ENCODE peak calls at places on chromosomes 4 and X, in six cellular contexts. A is IMR-90, Y is H9, F is mesenchymal stem cell, B is H1, Q is trophoblast cell. Z is an unnamed sample.
A peak's percentile ranks its signal among the peaks of the same experiment; 100 is the strongest.

GRCh38 chr4:39103291-39103690 is 41.3 kb downstream of the KLHL5 start:
- DNase-seq in A (no peak), Y (no peak), F (no peak), B (no peak), Q (no peak), Z (no peak)

GRCh38 chrX:103889216-103889615 is 57.2 kb upstream of the RAB9B start:
- DNase-seq in A (no peak), Y (no peak), F (no peak), B (no peak), Q (no peak), Z (no peak)

GRCh38 chr4:176902710-176903323 is 110.1 kb upstream of the VEGFC start:
- DNase-seq in A (peak; percentile 95), Y (no peak), F (peak; percentile 88), B (no peak), Q (no peak), Z (no peak)

GRCh38 chr4:127370495-127371069 is 262.2 kb upstream of the INTU start:
- DNase-seq in A (peak; percentile 1), Y (no peak), F (peak; percentile 54), B (no peak), Q (no peak), Z (no peak)

GRCh38 chrX:132958086-132958703 is at the start of gene HS6ST2:
- DNase-seq in A (no peak), Y (peak; percentile 48), F (peak; percentile 14), B (peak; percentile 57), Q (no peak), Z (peak; percentile 27)

GRCh38 chr4:77174426-77174825 is 17.4 kb downstream of the CCNG2 start:
- DNase-seq in A (peak; percentile 50), Y (peak; percentile 34), F (peak; percentile 15), B (no peak), Q (peak; percentile 15), Z (no peak)

GRCh38 chr4:10175626-10176025 is 59.0 kb upstream of the WDR1 start:
- DNase-seq in A (no peak), Y (no peak), F (no peak), B (no peak), Q (no peak), Z (no peak)

GRCh38 chrX:153925387-153925738 is 701 bp downstream of the ARHGAP4 start:
- DNase-seq in A (no peak), Y (no peak), F (no peak), B (no peak), Q (no peak), Z (no peak)

GRCh38 chr4:67546971-67547370 is 1.7 kb upstream of the CENPC start:
- DNase-seq in A (no peak), Y (no peak), F (no peak), B (no peak), Q (no peak), Z (no peak)

GRCh38 chrX:9340619-9341304 is 124.1 kb upstream of the TBL1X start:
- DNase-seq in A (peak; percentile 43), Y (peak; percentile 29), F (peak; percentile 59), B (no peak), Q (no peak), Z (no peak)

GRCh38 chr4:1376841-1377605 is 29.2 kb downstream of the NKX1-1 start:
- DNase-seq in A (no peak), Y (no peak), F (no peak), B (no peak), Q (no peak), Z (no peak)

GRCh38 chr4:169744601-169745000 is 13.1 kb downstream of the HPF1 start:
- DNase-seq in A (no peak), Y (no peak), F (no peak), B (no peak), Q (no peak), Z (no peak)

GRCh38 chr4:105544517-105544916 is 7.9 kb upstream of the ARHGEF38 start:
- DNase-seq in A (no peak), Y (no peak), F (no peak), B (no peak), Q (no peak), Z (no peak)

GRCh38 chr4:43560047-43560446 is 667.5 kb downstream of the GRXCR1 start:
- DNase-seq in A (no peak), Y (no peak), F (no peak), B (no peak), Q (no peak), Z (no peak)

GRCh38 chr4:12697970-12698369 is 786.2 kb downstream of the RAB28 start:
- DNase-seq in A (no peak), Y (no peak), F (no peak), B (no peak), Q (no peak), Z (no peak)

GRCh38 chr4:76219299-76220055 is 5.9 kb upstream of the SCARB2 start:
- DNase-seq in A (peak; percentile 62), Y (no peak), F (peak; percentile 83), B (no peak), Q (no peak), Z (no peak)

GRCh38 chr4:55311792-55312490 is 34.1 kb upstream of the SRD5A3 start:
- DNase-seq in A (no peak), Y (no peak), F (peak; percentile 14), B (no peak), Q (peak; percentile 4), Z (no peak)

GRCh38 chr4:190017357-190018200 is 9.5 kb downstream of the FRG2 start:
- DNase-seq in A (no peak), Y (peak; percentile 31), F (no peak), B (peak; percentile 61), Q (no peak), Z (no peak)

GRCh38 chrX:2928583-2929434 is at the start of gene ARSD:
- DNase-seq in A (peak; percentile 86), Y (peak; percentile 97), F (peak; percentile 89), B (peak; percentile 81), Q (peak; percentile 86), Z (peak; percentile 71)

GRCh38 chrX:124736553-124737240 is 390.3 kb downstream of the SH2D1A start:
- DNase-seq in A (no peak), Y (peak; percentile 92), F (no peak), B (peak; percentile 69), Q (no peak), Z (no peak)

GRCh38 chr4:6526696-6527095 is 48.3 kb upstream of the MAN2B2 start:
- DNase-seq in A (no peak), Y (peak; percentile 60), F (no peak), B (no peak), Q (no peak), Z (no peak)

GRCh38 chr4:182212211-182212761 is 30.9 kb upstream of the TENM3 start:
- DNase-seq in A (peak; percentile 65), Y (no peak), F (peak; percentile 50), B (no peak), Q (peak; percentile 82), Z (peak; percentile 24)

GRCh38 chr4:46386570-46386969 is 3.4 kb downstream of the GABRA2 start:
- DNase-seq in A (no peak), Y (peak; percentile 52), F (peak; percentile 72), B (no peak), Q (no peak), Z (no peak)

GRCh38 chr4:108730579-108730978 is 32.3 kb downstream of the ETNPPL start:
- DNase-seq in A (no peak), Y (no peak), F (peak; percentile 22), B (no peak), Q (no peak), Z (no peak)

GRCh38 chrX:118577041-118577440 is 81.4 kb downstream of the DOCK11 start:
- DNase-seq in A (no peak), Y (no peak), F (no peak), B (no peak), Q (no peak), Z (no peak)

GRCh38 chr4:151563194-151563593 is 154.2 kb downstream of the FHIP1A start:
- DNase-seq in A (no peak), Y (no peak), F (no peak), B (no peak), Q (no peak), Z (no peak)

GRCh38 chr4:8705161-8706145 is 112.9 kb downstream of the CPZ start:
- DNase-seq in A (no peak), Y (peak; percentile 31), F (no peak), B (peak; percentile 47), Q (no peak), Z (peak; percentile 48)
- H3K4ac ChIP-seq in A (no peak overlapping the region), Y (no peak overlapping the region), F (no peak overlapping the region), B (no peak overlapping the region), Q (no peak overlapping the region), Z (no peak overlapping the region)

DNA sequence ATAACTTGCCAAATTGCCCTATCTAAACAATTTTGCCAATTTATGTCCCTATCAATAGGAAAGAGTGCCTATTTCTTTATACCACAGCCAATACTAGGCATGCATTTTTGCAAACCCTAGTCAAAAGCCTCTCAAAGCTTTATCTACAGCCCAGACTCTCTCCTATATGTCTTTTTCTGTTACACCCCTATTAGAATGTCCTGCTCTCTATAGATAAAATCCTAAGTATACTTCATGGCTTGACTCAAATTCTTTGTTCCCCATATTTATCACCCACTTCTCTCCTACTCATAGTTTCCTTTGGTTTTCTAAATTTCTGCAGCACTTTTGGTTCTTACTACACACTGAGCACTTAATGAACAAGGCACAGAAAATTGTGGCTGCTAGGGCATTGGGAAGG is 38.0 kb downstream of the NUP62CL start:
- DNase-seq in A (no peak), Y (no peak), F (no peak), B (no peak), Q (no peak), Z (no peak)
- H4K91ac ChIP-seq in A (no peak overlapping the region), Y (no peak overlapping the region), F (no peak overlapping the region), B (no peak overlapping the region), Q (no peak overlapping the region), Z (no peak overlapping the region)

DNA sequence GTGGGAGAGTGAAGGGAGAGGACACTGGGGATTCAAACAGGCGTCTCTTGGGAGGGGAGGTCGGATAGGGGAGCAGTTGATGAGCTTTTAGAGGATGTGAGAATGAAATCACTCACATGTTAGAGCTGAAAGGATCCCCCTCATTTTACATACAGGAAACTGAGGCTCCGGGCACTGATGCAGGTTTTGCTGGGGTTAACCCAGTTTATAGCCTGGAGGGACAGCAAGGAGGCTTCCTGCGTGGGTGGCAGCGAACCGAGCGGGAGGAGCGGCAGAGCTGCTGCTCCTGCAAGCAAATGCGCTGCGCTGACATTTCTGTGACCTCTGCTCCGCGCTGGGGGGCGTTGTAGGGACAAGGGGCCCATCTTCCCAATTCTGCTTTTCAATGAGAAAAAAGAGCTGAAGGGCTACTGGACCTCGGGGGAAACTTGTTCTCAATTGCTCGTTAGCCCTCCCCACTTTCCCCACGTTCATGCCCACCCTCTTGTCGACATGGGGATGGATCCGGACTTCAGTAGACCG is 1.1 kb upstream of the NEUROG2 start:
- DNase-seq in A (no peak), Y (peak; percentile 64), F (no peak), B (peak; percentile 77), Q (no peak), Z (peak; percentile 56)
- H3K23ac ChIP-seq in A (no peak overlapping the region), Y (no peak overlapping the region), F (no peak overlapping the region), B (no peak overlapping the region), Q (no peak overlapping the region), Z (no peak overlapping the region)

DNA sequence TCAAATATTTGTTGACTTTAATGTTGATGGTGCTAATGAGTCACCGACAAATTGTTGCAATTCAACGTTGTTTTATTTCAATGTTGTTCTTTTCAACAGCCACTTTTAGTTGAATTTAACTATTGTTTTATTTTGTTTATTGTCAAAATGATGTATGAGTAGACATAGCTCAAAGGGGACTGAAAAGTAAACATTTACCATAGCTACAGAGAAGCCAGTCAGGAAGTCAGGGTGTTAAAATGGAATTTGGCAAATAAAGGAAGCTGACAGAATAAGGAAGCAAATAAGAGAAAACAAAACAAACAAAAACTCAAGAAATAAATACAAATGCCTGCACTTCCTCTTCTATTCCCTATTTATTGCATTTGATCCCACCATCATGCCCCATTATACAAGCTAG is 648.4 kb upstream of the HTR2C start:
- DNase-seq in A (no peak), Y (no peak), F (no peak), B (no peak), Q (no peak), Z (no peak)
- H3K4ac ChIP-seq in A (no peak overlapping the region), Y (no peak overlapping the region), F (no peak overlapping the region), B (no peak overlapping the region), Q (no peak overlapping the region), Z (no peak overlapping the region)

GRCh38 chr4:48879561-48880442 is 26.8 kb downstream of the OCIAD2 start:
- DNase-seq in A (no peak), Y (no peak), F (no peak), B (no peak), Q (peak; percentile 80), Z (no peak)
- H4K91ac ChIP-seq in A (no peak overlapping the region), Y (no peak overlapping the region), F (no peak overlapping the region), B (no peak overlapping the region), Q (no peak overlapping the region), Z (no peak overlapping the region)